ENCODE peak calls at places on chromosomes 7 and 10, in ten cellular contexts. X, Y, F, T, N, V, R, L, K and Z are unnamed samples.

GRCh38 chr7:8433477-8434289 is at the start of gene NXPH1:
- DNase-seq in R (peak), V (peak), K (no peak), Y (no peak), N (no peak), F (no peak), T (no peak), X (no peak), L (no peak), Z (no peak)

GRCh38 chr7:141675431-141676210 is 26.3 kb downstream of the DENND11 start:
- DNase-seq in N (no peak), R (no peak), F (no peak), T (no peak), X (no peak), K (no peak), Y (no peak), V (no peak), L (no peak), Z (no peak)

GRCh38 chr7:79934727-79935126 is 199.9 kb upstream of the GNAI1 start:
- DNase-seq in V (no peak), R (no peak), Y (no peak), K (no peak), T (no peak), N (no peak), X (no peak), L (no peak), F (no peak), Z (no peak)

GRCh38 chr7:69801729-69802688 is 203.7 kb downstream of the AUTS2 start:
- DNase-seq in N (no peak), X (no peak), K (no peak), L (no peak), F (no peak), T (no peak), R (no peak), Y (no peak), V (no peak), Z (no peak)

GRCh38 chr10:59085641-59086502 is 90.6 kb upstream of the PHYHIPL start:
- DNase-seq in L (no peak), F (no peak), N (no peak), V (no peak), K (no peak), X (no peak), R (no peak), T (no peak), Y (no peak), Z (no peak)

GRCh38 chr7:25795824-25796235 is 356.2 kb upstream of the NFE2L3 start:
- DNase-seq in F (no peak), V (no peak), N (no peak), Y (no peak), X (peak), L (peak), R (no peak), K (no peak), T (peak), Z (peak)

GRCh38 chr7:150830957-150831356 is 21.4 kb upstream of the AOC1 start:
- DNase-seq in V (no peak), Y (no peak), L (no peak), T (no peak), F (no peak), X (no peak), R (no peak), K (no peak), N (peak), Z (no peak)

GRCh38 chr10:75103881-75104686 is 7.4 kb upstream of the SAMD8 start:
- DNase-seq in L (no peak), V (no peak), T (peak), R (no peak), F (no peak), N (no peak), K (no peak), X (no peak), Y (no peak), Z (no peak)

GRCh38 chr10:51867956-51868355 is 168.6 kb upstream of the CSTF2T start:
- DNase-seq in N (no peak), Y (peak), R (no peak), V (no peak), F (peak), X (peak), K (no peak), T (peak), L (peak), Z (peak)

GRCh38 chr10:68280750-68281149 is 48.8 kb upstream of the ATOH7 start:
- DNase-seq in F (no peak), Y (no peak), V (no peak), T (no peak), L (no peak), X (no peak), R (no peak), N (no peak), K (no peak), Z (no peak)

GRCh38 chr7:130938661-130939060 is 204.7 kb upstream of the KLF14 start:
- DNase-seq in F (no peak), N (no peak), L (no peak), T (no peak), X (peak), V (no peak), Y (no peak), R (no peak), K (no peak), Z (no peak)

GRCh38 chr7:108442039-108442568 is 14.1 kb downstream of the NRCAM start:
- DNase-seq in N (no peak), X (no peak), R (no peak), K (no peak), F (no peak), Y (peak), T (peak), V (no peak), L (no peak), Z (peak)

GRCh38 chr10:77832243-77832642 is 94.3 kb downstream of the DLG5 start:
- DNase-seq in V (no peak), Y (no peak), K (no peak), R (no peak), T (peak), X (no peak), F (no peak), L (no peak), N (no peak), Z (no peak)

GRCh38 chr10:77834540-77834939 is 92.0 kb downstream of the DLG5 start:
- DNase-seq in T (no peak), V (no peak), R (no peak), Y (no peak), N (no peak), L (no peak), K (no peak), X (no peak), F (no peak), Z (no peak)

GRCh38 chr10:77834943-77835668 is 91.4 kb downstream of the DLG5 start:
- DNase-seq in T (no peak), N (no peak), Y (no peak), V (no peak), X (no peak), F (no peak), K (no peak), R (no peak), L (no peak), Z (no peak)

GRCh38 chr10:77833225-77833624 is 93.3 kb downstream of the DLG5 start:
- DNase-seq in R (no peak), V (no peak), X (no peak), F (no peak), Y (no peak), K (no peak), T (no peak), L (no peak), N (no peak), Z (no peak)

GRCh38 chr10:77833792-77834191 is 92.8 kb downstream of the DLG5 start:
- DNase-seq in F (no peak), Y (no peak), T (no peak), K (no peak), L (no peak), V (no peak), R (no peak), X (no peak), N (no peak), Z (no peak)
- TF ChIP-seq CTCF in F (no peak), Y (no peak), T (no peak), K (no peak), L (no peak), V (no peak), R (no peak), X (no peak), N (no peak), Z (no peak)

GRCh38 chr10:101142533-101143353 is 11.6 kb downstream of the TLX1 start:
- DNase-seq in V (no peak), X (no peak), L (no peak), Y (no peak), T (no peak), F (no peak), K (no peak), R (no peak), N (no peak), Z (no peak)
- TF ChIP-seq CTCF in V (no peak), X (no peak), L (no peak), Y (peak), T (no peak), F (no peak), K (no peak), R (no peak), N (no peak), Z (no peak)

GRCh38 chr10:53402594-53402993 is 630.0 kb upstream of the MBL2 start:
- DNase-seq in T (no peak), R (no peak), X (no peak), L (no peak), K (no peak), V (no peak), N (no peak), Y (no peak), F (no peak), Z (no peak)
- TF ChIP-seq CTCF in T (no peak), R (no peak), X (no peak), L (no peak), K (no peak), V (no peak), N (no peak), Y (no peak), F (no peak), Z (no peak)

GRCh38 chr10:92181575-92181974 is 109.3 kb downstream of the CPEB3 start:
- DNase-seq in X (peak), Y (peak), K (peak), T (no peak), F (no peak), L (no peak), R (no peak), V (no peak), N (no peak), Z (peak)
- TF ChIP-seq CTCF in X (peak), Y (no peak), K (peak), T (peak), F (peak), L (peak), R (peak), V (peak), N (no peak), Z (no peak)